ENCODE peak calls at places on chromosomes 4 and X, in nine cellular contexts. I is fibroblast of pulmonary artery, S is heart left ventricle, Y is ovary, E is AG04449, H is mucosa of descending colon, M is astrocyte of the spinal cord, D is lung, Q is cardiac muscle cell. R is an unnamed sample.

GRCh38 chr4:37243722-37244582 is 591 bp upstream of the NWD2 start:
- DNase-seq in I (no peak), S (no peak), Y (no peak), E (no peak), H (peak; percentile 47), M (peak; percentile 4), D (no peak), Q (peak; percentile 1), R (no peak)

GRCh38 chr4:92045718-92046117 is 258.0 kb upstream of the GRID2 start:
- DNase-seq in I (no peak), S (no peak), Y (no peak), E (no peak), H (no peak), M (no peak), D (no peak), Q (no peak), R (no peak)

GRCh38 chr4:2366252-2367192 is 51.9 kb downstream of the ZFYVE28 start:
- DNase-seq in I (no peak), S (no peak), Y (peak; percentile 61), E (no peak), H (peak; percentile 37), M (no peak), D (no peak), Q (no peak), R (no peak)

GRCh38 chr4:78656968-78657445 is 105.4 kb downstream of the ANXA3 start:
- DNase-seq in I (no peak), S (peak; percentile 29), Y (no peak), E (no peak), H (no peak), M (no peak), D (no peak), Q (no peak), R (no peak)

GRCh38 chr4:38306482-38307071 is 346.4 kb downstream of the PTTG2 start:
- DNase-seq in I (no peak), S (no peak), Y (no peak), E (no peak), H (no peak), M (no peak), D (no peak), Q (no peak), R (no peak)

GRCh38 chr4:156190606-156191005 is 236.9 kb upstream of the CTSO start:
- DNase-seq in I (peak; percentile 81), S (no peak), Y (no peak), E (peak; percentile 75), H (no peak), M (peak; percentile 61), D (no peak), Q (peak; percentile 48), R (peak; percentile 54)

GRCh38 chr4:52054254-52054653 is 3.1 kb downstream of the SPATA18 start:
- DNase-seq in I (no peak), S (no peak), Y (no peak), E (no peak), H (no peak), M (no peak), D (no peak), Q (no peak), R (no peak)

GRCh38 chr4:125316781-125317525 is 2.2 kb downstream of the FAT4 start:
- DNase-seq in I (peak; percentile 37), S (peak; percentile 36), Y (peak; percentile 53), E (no peak), H (peak; percentile 51), M (peak; percentile 46), D (peak; percentile 34), Q (peak; percentile 37), R (peak; percentile 37)

GRCh38 chr4:186148335-186148975 is 42.9 kb upstream of the CYP4V2 start:
- DNase-seq in I (no peak), S (no peak), Y (no peak), E (no peak), H (no peak), M (no peak), D (no peak), Q (no peak), R (no peak)

GRCh38 chr4:107258359-107258758 is 222.2 kb upstream of the DKK2 start:
- DNase-seq in I (peak; percentile 72), S (no peak), Y (no peak), E (no peak), H (no peak), M (peak; percentile 75), D (no peak), Q (peak; percentile 71), R (peak; percentile 53)

GRCh38 chrX:105515561-105515960 is 295.1 kb upstream of the TEX13A start:
- DNase-seq in I (no peak), S (no peak), Y (no peak), E (no peak), H (no peak), M (no peak), D (no peak), Q (no peak), R (peak; percentile 44)

GRCh38 chr4:100118213-100118612 is 72.1 kb downstream of the DDIT4L start:
- DNase-seq in I (peak; percentile 14), S (no peak), Y (no peak), E (no peak), H (no peak), M (no peak), D (no peak), Q (no peak), R (peak; percentile 42)

DNA sequence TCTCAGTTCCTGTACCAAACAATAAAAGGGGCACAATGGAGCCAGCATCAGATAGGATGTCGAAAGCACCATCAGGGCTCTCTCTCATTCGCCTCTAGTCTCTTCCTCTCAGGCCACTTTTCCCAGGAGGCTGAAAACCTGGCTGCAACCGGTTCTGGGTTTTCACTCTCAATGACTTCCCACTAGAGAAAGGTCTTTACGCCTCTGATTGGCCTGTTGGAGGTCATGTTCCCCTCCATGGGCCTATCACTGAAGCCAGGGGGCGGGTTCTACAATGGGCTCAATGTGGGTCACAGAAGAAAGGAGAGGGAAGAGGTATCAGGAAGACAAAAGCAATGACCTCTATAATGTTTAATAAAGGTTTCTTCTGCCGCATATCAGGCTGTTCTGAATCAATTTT is 29.3 kb downstream of the ZNF827 start:
- DNase-seq in I (peak; percentile 66), S (peak; percentile 82), Y (peak; percentile 85), E (no peak), H (peak; percentile 85), M (no peak), D (peak; percentile 87), Q (peak; percentile 48), R (peak; percentile 62)
- H3K4me3 ChIP-seq in I (peak overlapping the region; percentile 25), S (peak overlapping the region; percentile 44), Y (peak overlapping the region; percentile 42), E (no peak overlapping the region), H (no peak overlapping the region), M (no peak overlapping the region), D (peak overlapping the region; percentile 7), Q (no peak overlapping the region), R (peak overlapping the region; percentile 20)

DNA sequence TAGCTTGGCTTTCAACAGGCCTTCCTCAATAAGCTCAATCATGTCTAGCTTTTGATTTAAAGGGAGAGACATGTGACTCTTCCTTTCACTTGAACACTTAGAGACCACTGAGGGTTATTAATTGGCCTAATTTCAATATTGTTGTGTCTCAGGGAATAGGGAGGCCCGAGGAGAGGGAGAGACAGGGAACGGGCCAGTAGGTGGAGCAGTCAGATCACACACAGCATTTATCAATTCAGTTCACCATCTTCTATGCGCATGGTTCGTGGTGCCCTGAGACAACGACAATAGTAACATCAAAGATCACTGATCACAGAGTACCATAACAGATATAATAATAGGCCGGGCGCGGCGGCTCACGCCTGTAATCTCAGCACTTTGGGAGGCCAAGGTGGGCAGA is 17.8 kb downstream of the ZNF81 start:
- DNase-seq in I (peak; percentile 49), S (peak; percentile 16), Y (peak; percentile 49), E (no peak), H (no peak), M (peak; percentile 5), D (no peak), Q (peak; percentile 50), R (peak; percentile 32)
- TF ChIP-seq CTCF in I (peak; percentile 50), S (peak; percentile 51), Y (no peak), E (peak; percentile 29), H (no peak), M (peak; percentile 48), D (peak; percentile 16), Q (peak; percentile 47), R (peak; percentile 50)

DNA sequence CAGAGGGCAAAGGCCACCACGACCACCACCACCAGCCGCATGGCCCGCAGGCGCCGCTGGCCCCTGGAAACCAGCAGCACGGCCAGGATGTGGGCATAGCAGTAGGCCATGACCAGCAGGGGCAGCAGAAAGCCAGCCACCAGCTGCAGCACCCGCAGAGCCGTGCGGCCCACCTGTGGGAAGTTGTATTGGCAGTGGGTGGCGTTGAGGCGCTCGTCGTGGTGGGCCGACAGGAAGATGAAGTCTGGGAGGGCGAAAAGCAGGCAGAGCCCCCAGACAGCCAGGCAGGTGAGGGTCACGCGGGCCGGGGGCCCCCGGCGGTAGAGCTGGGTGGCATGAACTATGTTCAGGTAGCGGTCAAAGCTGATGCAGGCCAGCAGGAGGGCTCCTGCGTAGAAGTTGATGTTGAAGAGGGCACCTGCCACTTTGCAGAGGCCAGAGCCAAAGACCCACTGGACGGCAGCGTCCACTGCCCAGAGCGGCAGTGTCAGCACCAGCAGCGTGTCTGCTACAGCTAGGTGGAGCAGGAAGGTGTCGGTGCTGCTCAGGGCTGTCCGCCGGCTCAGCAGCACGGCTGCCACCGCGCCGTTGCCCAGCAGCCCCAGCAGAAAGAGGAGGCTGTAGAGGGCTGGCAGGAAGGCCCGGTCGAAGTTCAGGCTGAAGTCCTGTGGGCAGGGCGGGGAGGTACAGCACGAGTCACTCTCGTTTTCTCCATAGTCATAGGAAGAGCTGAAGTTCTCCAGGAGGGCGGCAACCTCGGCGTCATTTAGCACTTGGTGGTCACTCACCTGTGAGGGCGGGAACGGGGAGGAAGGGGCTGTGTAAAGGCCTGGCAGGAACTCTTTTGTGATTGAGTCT is 1.4 kb downstream of the CXCR3 start:
- DNase-seq in I (no peak), S (no peak), Y (no peak), E (no peak), H (peak; percentile 86), M (no peak), D (no peak), Q (no peak), R (no peak)
- H3K4me3 ChIP-seq in I (no peak overlapping the region), S (no peak overlapping the region), Y (no peak overlapping the region), E (no peak overlapping the region), H (no peak overlapping the region), M (no peak overlapping the region), D (peak overlapping the region; percentile 4), Q (no peak overlapping the region), R (no peak overlapping the region)

GRCh38 chrX:130086414-130087207 is 23.7 kb downstream of the ELF4 start:
- DNase-seq in I (no peak), S (no peak), Y (no peak), E (no peak), H (peak; percentile 80), M (no peak), D (no peak), Q (no peak), R (no peak)
- TF ChIP-seq CTCF in I (no peak), S (no peak), Y (no peak), E (no peak), H (no peak), M (no peak), D (no peak), Q (no peak), R (no peak)

DNA sequence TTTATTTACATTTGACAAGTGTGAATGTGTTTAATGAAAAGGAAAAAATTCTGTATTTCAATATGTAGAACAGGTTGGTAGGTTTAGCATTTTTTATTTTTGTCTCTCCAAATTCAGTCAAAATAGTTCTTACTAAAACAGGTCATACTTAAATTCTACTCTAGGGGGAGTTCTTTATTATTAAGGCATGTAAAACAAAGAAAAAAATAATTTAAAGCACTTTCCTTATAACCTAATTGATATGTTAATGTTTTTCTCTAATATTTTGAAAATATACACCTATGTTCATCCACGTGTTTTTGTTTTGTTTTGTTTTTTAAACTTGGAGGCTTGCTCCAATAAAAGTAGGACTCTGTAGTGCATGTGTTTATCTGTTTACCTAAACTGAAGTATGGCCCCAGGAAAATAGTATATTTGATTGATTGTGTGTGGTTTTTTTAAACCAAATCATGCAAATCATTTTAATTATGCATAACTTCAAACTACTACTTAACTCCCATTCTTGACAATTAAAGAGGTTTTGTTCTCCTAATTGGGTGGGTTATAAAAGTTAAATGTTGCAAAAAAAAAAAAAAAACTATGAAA is 562.7 kb downstream of the RPA4 start:
- DNase-seq in I (peak; percentile 22), S (no peak), Y (no peak), E (no peak), H (no peak), M (peak; percentile 5), D (no peak), Q (peak; percentile 17), R (peak; percentile 2)
- H3K4me3 ChIP-seq in I (no peak overlapping the region), S (no peak overlapping the region), Y (no peak overlapping the region), E (no peak overlapping the region), H (no peak overlapping the region), M (no peak overlapping the region), D (no peak overlapping the region), Q (no peak overlapping the region), R (no peak overlapping the region)